ENCODE peak calls at places on chromosomes 1 and 21, in four cellular contexts. Q, C, B and F are unnamed samples.

GRCh38 chr1:42340093-42340492 is 5.1 kb upstream of the FOXJ3 start:
- DNase-seq in Q (no peak), C (no peak), B (no peak), F (no peak)

GRCh38 chr1:86507935-86508582 is 38.8 kb upstream of the CLCA4 start:
- DNase-seq in Q (peak), C (no peak), B (peak), F (no peak)

GRCh38 chr1:86247553-86248279 is 91.1 kb upstream of the COL24A1 start:
- DNase-seq in Q (no peak), C (no peak), B (no peak), F (peak)

GRCh38 chr1:109392788-109393580 is 4.7 kb downstream of the SORT1 start:
- DNase-seq in Q (peak), C (no peak), B (peak), F (no peak)

GRCh38 chr1:18452550-18452949 is 28.2 kb upstream of the KLHDC7A start:
- DNase-seq in Q (peak), C (peak), B (no peak), F (no peak)

GRCh38 chr21:8992731-8993174 is 1528.6 kb upstream of the TPTE start:
- DNase-seq in Q (no peak), C (no peak), B (no peak), F (no peak)

GRCh38 chr1:116817582-116818064 is 63.4 kb downstream of the CD2 start:
- DNase-seq in Q (no peak), C (peak), B (no peak), F (peak)

GRCh38 chr1:201585099-201585498 is 46.2 kb downstream of the NAV1 start:
- DNase-seq in Q (peak), C (no peak), B (no peak), F (no peak)

GRCh38 chr1:205287076-205287475 is 34.5 kb downstream of the NUAK2 start:
- DNase-seq in Q (no peak), C (no peak), B (no peak), F (no peak)

GRCh38 chr21:42443181-42443785 is 39.6 kb downstream of the UBASH3A start:
- DNase-seq in Q (no peak), C (no peak), B (no peak), F (no peak)

GRCh38 chr1:2428490-2428889 is 16.1 kb upstream of the PEX10 start:
- DNase-seq in Q (no peak), C (no peak), B (no peak), F (no peak)

GRCh38 chr1:6011161-6011945 is 19.1 kb upstream of the NPHP4 start:
- DNase-seq in Q (no peak), C (no peak), B (no peak), F (no peak)

GRCh38 chr21:44327603-44327974 is 11.6 kb downstream of the CFAP410 start:
- DNase-seq in Q (no peak), C (no peak), B (no peak), F (no peak)

GRCh38 chr1:31977361-31978131 is 36.1 kb upstream of the KHDRBS1 start:
- DNase-seq in Q (peak), C (peak), B (no peak), F (peak)

GRCh38 chr1:85325920-85326319 is 49.5 kb upstream of the BCL10 start:
- DNase-seq in Q (no peak), C (no peak), B (no peak), F (no peak)

GRCh38 chr1:204545202-204545601 is 29.0 kb downstream of the MDM4 start:
- DNase-seq in Q (no peak), C (no peak), B (no peak), F (no peak)

GRCh38 chr1:229544587-229544986 is 13.9 kb downstream of the ABCB10 start:
- DNase-seq in Q (no peak), C (no peak), B (no peak), F (no peak)

GRCh38 chr1:115983584-115983983 is 7.3 kb downstream of the SLC22A15 start:
- DNase-seq in Q (no peak), C (no peak), B (no peak), F (no peak)

GRCh38 chr21:24658016-24658415 is 949.3 kb downstream of the MRPL39 start:
- DNase-seq in Q (no peak), C (no peak), B (no peak), F (no peak)

GRCh38 chr1:57424231-57425027 is 569 bp upstream of the DAB1 start:
- DNase-seq in Q (peak), C (peak), B (no peak), F (peak)

GRCh38 chr1:42952353-42953001 is 6.2 kb downstream of the SLC2A1 start:
- DNase-seq in Q (peak), C (no peak), B (no peak), F (no peak)

GRCh38 chr1:242427519-242427918 is 97.0 kb downstream of the PLD5 start:
- DNase-seq in Q (no peak), C (peak), B (no peak), F (no peak)

GRCh38 chr1:150575518-150576366 is 3.7 kb downstream of the MCL1 start:
- DNase-seq in Q (no peak), C (no peak), B (no peak), F (no peak)

GRCh38 chr1:98323906-98324358 is 337.6 kb upstream of the SNX7 start:
- DNase-seq in Q (peak), C (no peak), B (no peak), F (peak)

GRCh38 chr1:205442051-205442721 is 13.7 kb downstream of the BLACAT1 start:
- DNase-seq in Q (no peak), C (no peak), B (no peak), F (no peak)

GRCh38 chr1:90045853-90046563 is 51.1 kb downstream of the ZNF326 start:
- DNase-seq in Q (peak), C (peak), B (no peak), F (no peak)

GRCh38 chr1:94734963-94735899 is 84.9 kb upstream of the SLC44A3 start:
- DNase-seq in Q (peak), C (no peak), B (peak), F (peak)

DNA sequence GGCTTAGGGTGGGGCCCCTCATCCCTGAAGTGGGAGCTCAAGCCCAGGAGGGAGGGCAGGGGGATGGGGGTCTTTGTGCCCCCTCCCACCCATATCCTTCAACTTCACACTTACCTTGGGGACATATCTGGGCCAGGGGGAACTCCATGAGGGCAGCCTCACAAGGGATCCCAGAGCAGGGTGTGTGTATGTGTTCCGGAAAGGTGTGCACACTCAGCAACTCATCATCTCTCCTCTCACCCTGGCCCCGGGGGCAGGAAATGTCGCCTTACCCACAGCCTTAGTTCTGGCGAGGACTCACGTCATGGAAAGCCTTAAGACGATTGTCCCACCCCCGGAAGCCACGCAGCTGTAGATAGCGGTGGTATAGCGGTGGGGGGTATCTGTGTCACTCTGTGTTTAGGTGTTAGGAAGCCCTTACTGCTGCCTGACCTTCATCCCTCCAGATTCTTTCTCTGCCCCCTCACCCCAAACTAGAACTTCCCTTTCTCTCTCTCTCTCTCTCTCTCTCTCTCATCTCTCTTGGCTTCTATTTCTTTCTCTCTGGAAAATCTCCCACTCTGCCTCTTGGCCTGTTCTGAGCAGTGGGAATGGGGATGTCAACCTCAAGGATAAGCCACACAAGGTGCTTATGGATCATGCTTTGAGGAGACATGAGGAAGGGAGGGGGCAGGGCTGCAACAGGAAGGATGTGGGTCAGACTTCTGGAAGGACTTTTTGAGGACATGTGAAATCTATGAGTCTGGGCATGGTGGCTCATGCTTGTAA is at the start of gene SH2D2A:
- DNase-seq in Q (peak), C (no peak), B (no peak), F (no peak)
- H3K4me3 ChIP-seq in Q (no peak), C (no peak), B (no peak), F (no peak)

DNA sequence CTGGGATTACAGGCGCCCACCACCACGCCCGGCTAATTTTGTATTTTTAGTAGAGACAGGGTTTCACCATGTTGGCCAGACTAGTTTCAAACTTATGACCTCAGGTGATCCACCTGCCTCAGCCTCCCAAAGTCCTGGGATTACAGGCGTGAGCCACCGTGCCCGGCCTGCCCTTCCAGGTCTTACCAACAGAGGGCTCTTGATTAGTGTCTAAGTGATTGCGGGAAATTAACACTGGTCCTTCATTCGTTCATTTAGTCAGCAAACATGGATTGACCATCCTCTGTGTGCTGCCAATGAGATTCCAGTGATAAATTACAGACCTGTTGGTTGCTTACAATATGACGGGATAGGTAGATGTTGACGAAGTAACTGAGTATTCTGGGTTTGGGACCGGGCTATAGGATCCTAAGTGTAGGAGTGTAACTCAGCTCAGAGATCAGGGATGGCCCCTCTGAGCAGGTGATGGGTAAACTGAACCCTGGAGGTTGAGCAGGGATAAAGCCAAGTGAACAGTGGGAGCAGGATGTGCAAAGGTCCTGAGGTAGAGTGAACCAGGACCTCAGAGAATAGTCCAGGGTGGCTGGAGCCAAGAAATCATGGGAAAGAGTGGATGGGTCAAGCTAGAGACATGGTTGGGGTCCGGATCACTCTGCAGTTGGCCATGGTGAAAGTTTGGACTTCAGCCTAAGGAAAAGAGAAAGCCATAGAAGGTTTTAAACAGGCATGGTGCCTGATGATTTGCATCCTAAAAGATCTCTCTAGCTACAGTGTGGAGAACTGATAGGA is 171.2 kb downstream of the KAZN start:
- DNase-seq in Q (no peak), C (no peak), B (no peak), F (no peak)
- TF ChIP-seq CTCF in Q (no peak), C (peak), B (no peak), F (no peak)

GRCh38 chr1:47871799-47872353 is 125.3 kb downstream of the TRABD2B start:
- DNase-seq in Q (peak), C (no peak), B (no peak), F (no peak)

GRCh38 chr1:47870480-47870879 is 126.7 kb downstream of the TRABD2B start:
- DNase-seq in Q (no peak), C (no peak), B (no peak), F (no peak)

GRCh38 chr1:47870946-47871750 is 126.0 kb downstream of the TRABD2B start:
- DNase-seq in Q (no peak), C (no peak), B (no peak), F (no peak)

GRCh38 chr1:47873332-47873731 is 123.9 kb downstream of the TRABD2B start:
- DNase-seq in Q (no peak), C (no peak), B (no peak), F (no peak)

DNA sequence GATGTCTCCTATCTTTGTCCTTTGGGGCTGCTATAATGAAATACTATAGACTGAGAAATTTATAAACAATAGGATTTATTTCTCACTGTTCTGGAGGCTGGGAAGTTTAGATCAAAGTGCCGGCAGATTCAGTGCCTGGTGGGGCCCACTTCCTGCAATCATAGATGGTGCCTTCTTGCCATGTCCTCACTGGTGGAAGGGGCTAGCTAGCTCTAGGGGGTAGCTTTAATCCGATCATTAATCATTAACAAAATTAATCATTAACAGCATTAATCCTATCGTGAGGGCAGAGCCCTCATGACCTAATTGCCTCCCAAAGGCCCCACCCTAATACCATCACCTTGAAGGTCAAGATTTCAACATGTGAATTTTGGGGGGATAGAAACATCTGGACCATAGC is 124.3 kb downstream of the TRABD2B start:
- DNase-seq in Q (no peak), C (no peak), B (no peak), F (no peak)
- H3K4me3 ChIP-seq in Q (no peak), C (no peak), B (no peak), F (no peak)

DNA sequence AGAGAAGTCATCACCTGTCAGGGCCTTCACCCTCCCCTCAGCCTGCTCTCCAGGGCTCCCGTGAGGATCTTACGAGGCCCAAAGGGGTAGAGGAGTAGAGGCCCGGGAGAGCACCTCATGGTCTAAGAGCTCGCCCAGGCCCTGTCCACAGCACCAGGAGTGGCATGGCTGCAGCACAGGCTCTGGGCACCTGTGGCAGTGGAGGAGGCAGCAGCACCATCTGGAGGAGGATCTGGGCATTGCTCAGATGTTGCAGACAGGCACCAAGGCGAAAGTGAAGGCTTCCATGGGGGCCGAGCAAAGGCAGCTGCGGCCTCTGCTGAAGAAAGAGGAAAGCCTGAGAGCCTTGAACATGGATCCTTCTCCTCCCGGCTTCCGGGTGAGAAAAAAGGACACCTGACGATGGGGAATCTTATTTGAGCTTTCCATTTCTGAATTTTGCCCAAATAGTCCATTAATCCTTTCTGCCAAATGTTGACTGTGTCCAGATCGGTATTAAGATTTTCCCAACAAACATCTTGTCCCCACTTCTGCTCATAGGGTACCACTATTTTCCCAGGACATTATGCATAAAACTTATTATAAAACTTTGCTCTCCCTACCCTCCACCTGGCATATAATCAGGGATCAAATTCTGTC is 604.7 kb downstream of the PTPRC start:
- DNase-seq in Q (peak), C (peak), B (no peak), F (peak)
- TF ChIP-seq CTCF in Q (peak), C (peak), B (no peak), F (peak)

DNA sequence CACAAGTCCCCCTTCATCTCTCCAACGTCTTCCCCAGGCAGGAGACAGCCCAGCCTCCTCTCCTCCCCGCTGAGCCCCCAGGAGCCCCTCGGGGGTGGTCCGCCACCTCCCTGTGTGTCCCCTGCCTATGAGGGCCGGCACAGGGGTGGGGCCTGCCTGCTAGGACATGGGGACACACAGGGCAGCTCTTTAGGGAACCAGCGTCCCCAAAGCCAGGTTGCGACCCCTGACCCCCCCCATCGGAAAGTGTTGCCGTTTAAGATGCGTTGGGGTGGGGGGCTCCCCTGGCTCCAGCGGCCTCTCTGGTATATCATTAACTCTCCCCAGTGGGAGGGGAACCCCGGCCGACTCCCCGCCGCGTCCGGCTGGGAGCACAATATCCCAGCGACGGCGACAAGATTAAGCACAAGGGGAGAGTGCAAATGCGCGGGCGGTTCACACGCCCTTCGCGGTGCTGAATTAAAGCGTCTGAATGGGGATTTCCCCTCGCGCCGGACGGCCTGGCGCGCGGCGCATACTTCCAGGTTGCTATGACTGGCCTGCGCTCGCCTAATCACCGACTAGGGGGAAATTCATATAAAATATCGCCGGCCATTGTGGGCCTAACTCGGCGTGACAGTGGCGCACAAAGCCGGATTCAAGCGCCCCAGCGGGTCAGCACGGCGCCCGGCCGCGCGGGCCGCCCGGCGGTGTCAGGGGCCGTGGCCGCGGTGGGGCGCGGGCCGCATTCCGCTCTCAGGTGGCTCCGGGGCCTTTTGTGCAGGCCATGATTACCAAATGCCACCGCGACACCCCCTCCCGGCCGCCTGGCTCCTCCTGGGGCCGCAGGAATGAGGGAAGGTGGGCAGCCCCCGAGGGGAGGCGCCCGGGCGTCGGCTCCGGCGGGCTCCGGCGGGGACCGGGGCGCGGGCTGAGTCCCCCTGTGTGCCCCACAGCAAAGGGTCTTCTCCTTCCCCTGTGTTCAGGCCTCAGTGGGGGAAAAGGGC is 30.9 kb downstream of the WNT3A start:
- DNase-seq in Q (peak), C (no peak), B (no peak), F (no peak)
- H3K4me3 ChIP-seq in Q (no peak), C (no peak), B (no peak), F (no peak)